ENCODE peak calls at places on chromosome 10, in six cellular contexts. X, D, J, N, W and Z are unnamed samples.

GRCh38 chr10:26391701-26392695 is 46.1 kb upstream of the APBB1IP start:
- DNase-seq in N (no peak), D (no peak), X (no peak), J (no peak), W (no peak), Z (no peak)

GRCh38 chr10:56063642-56064041 is 297.4 kb downstream of the ZWINT start:
- DNase-seq in X (no peak), N (no peak), W (no peak), D (no peak), J (no peak), Z (no peak)

GRCh38 chr10:19817251-19818046 is 1.2 kb downstream of the PLXDC2 start:
- DNase-seq in X (no peak), W (peak; percentile 16), J (no peak), N (no peak), D (no peak), Z (no peak)

GRCh38 chr10:80459047-80459865 is 5.1 kb downstream of the TSPAN14 start:
- DNase-seq in W (peak; percentile 47), J (no peak), N (no peak), X (no peak), D (no peak), Z (peak; percentile 61)

GRCh38 chr10:62761115-62761514 is 43.4 kb upstream of the ADO start:
- DNase-seq in N (no peak), D (no peak), X (no peak), W (no peak), J (no peak), Z (no peak)

GRCh38 chr10:128864554-128865300 is 602.3 kb upstream of the MGMT start:
- DNase-seq in W (no peak), J (no peak), X (no peak), D (no peak), N (no peak), Z (no peak)

GRCh38 chr10:107418411-107418810 is 253.9 kb upstream of the SORCS1 start:
- DNase-seq in N (no peak), X (no peak), D (no peak), W (no peak), J (no peak), Z (no peak)

GRCh38 chr10:79065853-79066252 is 2.9 kb upstream of the ZMIZ1 start:
- DNase-seq in J (no peak), X (no peak), D (no peak), N (no peak), W (no peak), Z (no peak)

GRCh38 chr10:79027147-79028055 is 41.4 kb upstream of the ZMIZ1 start:
- DNase-seq in W (peak; percentile 7), J (no peak), N (no peak), X (no peak), D (no peak), Z (no peak)

GRCh38 chr10:53898532-53898931 is 902.5 kb downstream of the PCDH15 start:
- DNase-seq in D (no peak), X (no peak), J (no peak), W (no peak), N (no peak), Z (no peak)

GRCh38 chr10:21530616-21531015 is 3.4 kb upstream of the MLLT10 start:
- DNase-seq in D (no peak), J (no peak), N (no peak), X (no peak), W (no peak), Z (no peak)

GRCh38 chr10:22320591-22321155 is at the start of gene BMI1:
- DNase-seq in X (peak; percentile 33), N (no peak), J (no peak), D (peak; percentile 70), W (peak; percentile 90), Z (no peak)

GRCh38 chr10:123147635-123148413 is at the start of gene HMX2:
- DNase-seq in J (no peak), N (no peak), D (no peak), W (no peak), X (no peak), Z (no peak)

GRCh38 chr10:76082956-76083355 is 651.5 kb downstream of the LRMDA start:
- DNase-seq in N (peak; percentile 74), D (peak; percentile 29), X (no peak), W (no peak), J (no peak), Z (peak; percentile 14)

GRCh38 chr10:95121904-95122303 is 52.6 kb upstream of the CYP2C8 start:
- DNase-seq in D (no peak), X (peak; percentile 1), J (no peak), N (no peak), W (no peak), Z (no peak)

GRCh38 chr10:52313350-52314006 is 603 bp upstream of the DKK1 start:
- DNase-seq in W (no peak), D (peak; percentile 32), X (no peak), N (peak; percentile 55), J (no peak), Z (no peak)

GRCh38 chr10:98107644-98108430 is 26.6 kb upstream of the R3HCC1L start:
- DNase-seq in N (no peak), J (no peak), D (no peak), X (no peak), W (no peak), Z (no peak)

GRCh38 chr10:133124357-133125211 is 35.4 kb upstream of the KNDC1 start:
- DNase-seq in N (no peak), X (no peak), J (no peak), D (no peak), W (peak; percentile 18), Z (no peak)

GRCh38 chr10:71244638-71245419 is 32.5 kb downstream of the UNC5B start:
- DNase-seq in X (peak; percentile 84), W (peak; percentile 37), D (peak; percentile 93), N (no peak), J (no peak), Z (peak; percentile 90)

GRCh38 chr10:97463363-97464132 is 17.6 kb downstream of the ZDHHC16 start:
- DNase-seq in N (peak; percentile 40), X (no peak), J (no peak), W (peak; percentile 51), D (peak; percentile 69), Z (peak; percentile 64)

GRCh38 chr10:114613237-114613979 is 44.7 kb downstream of the ABLIM1 start:
- DNase-seq in X (no peak), N (no peak), D (no peak), J (no peak), W (no peak), Z (no peak)

GRCh38 chr10:127449491-127449890 is 99.6 kb upstream of the NPS start:
- DNase-seq in J (no peak), X (no peak), W (no peak), D (no peak), N (no peak), Z (no peak)

GRCh38 chr10:34018811-34019210 is 684.3 kb upstream of the NRP1 start:
- DNase-seq in X (no peak), J (no peak), W (no peak), D (no peak), N (no peak), Z (no peak)

GRCh38 chr10:116691544-116692126 is 50.7 kb downstream of the HSPA12A start:
- DNase-seq in J (no peak), X (no peak), D (no peak), W (no peak), N (no peak), Z (no peak)

GRCh38 chr10:21313691-21314090 is 211.8 kb downstream of the SKIDA1 start:
- DNase-seq in W (no peak), D (no peak), X (no peak), J (no peak), N (no peak), Z (no peak)

GRCh38 chr10:33523236-33523792 is 188.8 kb upstream of the NRP1 start:
- DNase-seq in N (no peak), W (no peak), J (no peak), X (no peak), D (no peak), Z (no peak)

GRCh38 chr10:48517911-48518321 is 87.0 kb downstream of the ARHGAP22 start:
- DNase-seq in X (no peak), W (no peak), N (no peak), J (no peak), D (no peak), Z (no peak)

GRCh38 chr10:24849051-24849450 is 103.4 kb downstream of the PRTFDC1 start:
- DNase-seq in X (no peak), J (no peak), D (no peak), N (no peak), W (no peak), Z (no peak)

GRCh38 chr10:57320416-57320815 is 947.3 kb downstream of the IPMK start:
- DNase-seq in J (no peak), N (no peak), D (no peak), X (no peak), W (no peak), Z (no peak)
- TF ChIP-seq CTCF in J (no peak), N (no peak), D (no peak), X (no peak), W (no peak), Z (no peak)

GRCh38 chr10:17454801-17455520 is 566 bp upstream of the ST8SIA6 start:
- DNase-seq in W (no peak), D (no peak), X (no peak), N (peak; percentile 64), J (no peak), Z (no peak)

GRCh38 chr10:17456032-17456548 is 1.7 kb upstream of the ST8SIA6 start:
- DNase-seq in X (no peak), N (no peak), W (no peak), J (no peak), D (no peak), Z (no peak)

GRCh38 chr10:17453377-17454091 is 861 bp downstream of the ST8SIA6 start:
- DNase-seq in N (no peak), D (no peak), X (no peak), W (no peak), J (no peak), Z (no peak)

GRCh38 chr10:17453035-17453376 is 1.4 kb downstream of the ST8SIA6 start:
- DNase-seq in D (no peak), J (no peak), N (no peak), X (no peak), W (no peak), Z (no peak)

DNA sequence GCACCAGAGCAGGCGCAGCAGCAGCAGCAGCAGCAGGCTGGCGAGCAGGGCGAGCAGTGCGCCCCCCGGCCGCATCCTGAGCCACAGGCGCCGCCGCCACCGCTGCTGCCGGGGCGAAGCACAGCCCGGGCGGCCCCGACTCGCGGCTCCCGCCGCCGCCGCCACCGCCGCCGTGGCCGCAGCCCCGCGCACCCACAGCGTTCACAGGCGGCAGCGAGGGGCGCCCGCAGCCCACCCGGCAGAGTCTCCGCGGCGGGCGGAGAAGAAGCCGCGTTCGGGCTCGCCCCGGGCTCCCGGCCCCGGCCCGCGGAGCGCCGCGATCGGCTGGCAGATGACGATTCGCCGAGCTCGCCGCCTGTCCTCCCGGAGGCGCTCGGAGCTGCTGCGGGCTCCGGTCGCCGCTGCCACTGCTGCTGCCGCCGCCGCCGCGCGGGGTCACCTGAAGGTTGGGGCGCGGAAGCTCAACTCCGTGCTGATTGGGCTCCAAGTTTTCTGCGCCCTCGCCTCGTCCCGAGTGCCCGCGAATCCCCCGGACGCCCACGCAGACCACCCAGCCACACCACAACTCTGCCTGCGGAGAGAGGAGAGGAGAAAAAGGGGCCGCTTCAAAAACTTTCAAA is at the start of gene ST8SIA6:
- DNase-seq in D (peak; percentile 47), N (no peak), X (no peak), J (no peak), W (no peak), Z (no peak)
- H3K4me3 ChIP-seq in D (peak within 1 kb of the TSS; percentile 52), N (peak within 1 kb of the TSS; percentile 59), X (peak within 1 kb of the TSS; percentile 57), J (peak within 1 kb of the TSS; percentile 54), W (peak within 1 kb of the TSS; percentile 56), Z (peak within 1 kb of the TSS; percentile 46)

GRCh38 chr10:86632009-86632800 is 22.1 kb upstream of the OPN4 start:
- DNase-seq in D (no peak), N (no peak), W (no peak), J (no peak), X (no peak), Z (no peak)
- TF ChIP-seq CTCF in D (no peak), N (no peak), W (peak; percentile 21), J (peak; percentile 51), X (peak; percentile 35), Z (no peak)

GRCh38 chr10:4978870-4979269 is 15.7 kb downstream of the AKR1C1 start:
- DNase-seq in X (no peak), N (no peak), W (no peak), D (no peak), J (no peak), Z (no peak)
- H3K4me3 ChIP-seq in X (no peak overlapping the region), N (no peak overlapping the region), W (no peak overlapping the region), D (no peak overlapping the region), J (no peak overlapping the region), Z (no peak overlapping the region)